ENCODE peak calls at places on chromosome 16, in four cellular contexts. One of them, this sample, is unnamed.

GRCh38 chr16:30112197-30113030 is 923 bp downstream of the GDPD3 start:
- DNase-seq in NCI-H2171 treated with DMSO at 0.1 percent for 48 hours: no peak
- DNase-seq in OCI-LY7: peak
- DNase-seq in RCC 7860: no peak
- DNase-seq in this sample: no peak

GRCh38 chr16:85641776-85642176 is 28.7 kb downstream of the GSE1 start:
- DNase-seq in NCI-H2171 treated with DMSO at 0.1 percent for 48 hours: peak
- DNase-seq in OCI-LY7: no peak
- DNase-seq in RCC 7860: no peak
- DNase-seq in this sample: peak

GRCh38 chr16:425740-426114 is 278 bp downstream of the RAB11FIP3 start:
- DNase-seq in NCI-H2171 treated with DMSO at 0.1 percent for 48 hours: no peak
- DNase-seq in OCI-LY7: no peak
- DNase-seq in RCC 7860: no peak
- DNase-seq in this sample: no peak

GRCh38 chr16:19437280-19437679 is 19.6 kb downstream of the TMC5 start:
- DNase-seq in NCI-H2171 treated with DMSO at 0.1 percent for 48 hours: no peak
- DNase-seq in OCI-LY7: no peak
- DNase-seq in RCC 7860: no peak
- DNase-seq in this sample: no peak

GRCh38 chr16:66004706-66005105 is 361.8 kb upstream of the CDH5 start:
- DNase-seq in NCI-H2171 treated with DMSO at 0.1 percent for 48 hours: no peak
- DNase-seq in OCI-LY7: no peak
- DNase-seq in RCC 7860: no peak
- DNase-seq in this sample: no peak

GRCh38 chr16:69432069-69432468 is 7.7 kb downstream of the CYB5B start:
- DNase-seq in NCI-H2171 treated with DMSO at 0.1 percent for 48 hours: peak
- DNase-seq in OCI-LY7: no peak
- DNase-seq in RCC 7860: no peak
- DNase-seq in this sample: no peak

GRCh38 chr16:10738231-10739077 is 5.2 kb upstream of the NUBP1 start:
- DNase-seq in NCI-H2171 treated with DMSO at 0.1 percent for 48 hours: peak
- DNase-seq in OCI-LY7: peak
- DNase-seq in RCC 7860: peak
- DNase-seq in this sample: no peak

GRCh38 chr16:14334366-14335105 is 263.4 kb downstream of the MRTFB start:
- DNase-seq in NCI-H2171 treated with DMSO at 0.1 percent for 48 hours: no peak
- DNase-seq in OCI-LY7: no peak
- DNase-seq in RCC 7860: no peak
- DNase-seq in this sample: no peak

GRCh38 chr16:64356267-64356666 is 765.6 kb downstream of the CDH11 start:
- DNase-seq in NCI-H2171 treated with DMSO at 0.1 percent for 48 hours: no peak
- DNase-seq in OCI-LY7: no peak
- DNase-seq in RCC 7860: peak
- DNase-seq in this sample: no peak

GRCh38 chr16:90019543-90020259 is 445 bp upstream of the DBNDD1 start:
- DNase-seq in NCI-H2171 treated with DMSO at 0.1 percent for 48 hours: peak
- DNase-seq in OCI-LY7: peak
- DNase-seq in RCC 7860: peak
- DNase-seq in this sample: peak

GRCh38 chr16:27784351-27785306 is 234.7 kb downstream of the KATNIP start:
- DNase-seq in NCI-H2171 treated with DMSO at 0.1 percent for 48 hours: no peak
- DNase-seq in OCI-LY7: no peak
- DNase-seq in RCC 7860: no peak
- DNase-seq in this sample: no peak

GRCh38 chr16:68367034-68367433 is 56.2 kb downstream of the PRMT7 start:
- DNase-seq in NCI-H2171 treated with DMSO at 0.1 percent for 48 hours: no peak
- DNase-seq in OCI-LY7: peak
- DNase-seq in RCC 7860: no peak
- DNase-seq in this sample: no peak

GRCh38 chr16:85928411-85928820 is 29.5 kb downstream of the IRF8 start:
- DNase-seq in NCI-H2171 treated with DMSO at 0.1 percent for 48 hours: peak
- DNase-seq in OCI-LY7: no peak
- DNase-seq in RCC 7860: no peak
- DNase-seq in this sample: peak

GRCh38 chr16:53878216-53878615 is 174.3 kb downstream of the FTO start:
- DNase-seq in NCI-H2171 treated with DMSO at 0.1 percent for 48 hours: no peak
- DNase-seq in OCI-LY7: no peak
- DNase-seq in RCC 7860: no peak
- DNase-seq in this sample: no peak

GRCh38 chr16:48157794-48158193 is 2.0 kb upstream of the ABCC12 start:
- DNase-seq in NCI-H2171 treated with DMSO at 0.1 percent for 48 hours: no peak
- DNase-seq in OCI-LY7: no peak
- DNase-seq in RCC 7860: no peak
- DNase-seq in this sample: no peak

GRCh38 chr16:55482056-55482455 is 3.1 kb downstream of the MMP2 start:
- DNase-seq in NCI-H2171 treated with DMSO at 0.1 percent for 48 hours: no peak
- DNase-seq in OCI-LY7: no peak
- DNase-seq in RCC 7860: no peak
- DNase-seq in this sample: no peak